ENCODE peak calls at places on chromosome 6, in four cellular contexts. J is endothelial cell of umbilical vein, K is stomach, C is transverse colon. O is an unnamed sample.

GRCh38 chr6:56693246-56693607 is 50.5 kb upstream of the DST start:
- DNase-seq in K (peak; percentile 74), J (no peak), C (peak; percentile 88), O (peak; percentile 93)

GRCh38 chr6:33762713-33763112 is 16.0 kb upstream of the IP6K3 start:
- DNase-seq in J (no peak), C (no peak), K (no peak), O (no peak)

GRCh38 chr6:108594640-108595039 is 33.9 kb downstream of the FOXO3 start:
- DNase-seq in C (no peak), K (peak; percentile 88), J (no peak), O (no peak)

GRCh38 chr6:170210026-170210390 is 80.9 kb downstream of the DLL1 start:
- DNase-seq in K (peak; percentile 7), J (no peak), C (no peak), O (peak; percentile 16)

GRCh38 chr6:133587396-133587795 is 301.5 kb upstream of the TCF21 start:
- DNase-seq in C (no peak), K (no peak), J (no peak), O (no peak)

GRCh38 chr6:72151742-72152141 is 265.4 kb downstream of the RIMS1 start:
- DNase-seq in C (no peak), K (no peak), J (no peak), O (no peak)

GRCh38 chr6:166476061-166476591 is 93.4 kb upstream of the MPC1 start:
- DNase-seq in J (no peak), K (no peak), C (no peak), O (no peak)

GRCh38 chr6:41430875-41431274 is 95.5 kb downstream of the NCR2 start:
- DNase-seq in C (no peak), K (no peak), J (no peak), O (no peak)

GRCh38 chr6:63464060-63464459 is 108.2 kb upstream of the LOC128125822 start:
- DNase-seq in C (no peak), K (no peak), J (no peak), O (no peak)

GRCh38 chr6:63456734-63457133 is 115.5 kb upstream of the LOC128125822 start:
- DNase-seq in C (no peak), K (no peak), J (no peak), O (no peak)

GRCh38 chr6:63460971-63461370 is 111.3 kb upstream of the LOC128125822 start:
- DNase-seq in C (no peak), J (no peak), K (no peak), O (no peak)

DNA sequence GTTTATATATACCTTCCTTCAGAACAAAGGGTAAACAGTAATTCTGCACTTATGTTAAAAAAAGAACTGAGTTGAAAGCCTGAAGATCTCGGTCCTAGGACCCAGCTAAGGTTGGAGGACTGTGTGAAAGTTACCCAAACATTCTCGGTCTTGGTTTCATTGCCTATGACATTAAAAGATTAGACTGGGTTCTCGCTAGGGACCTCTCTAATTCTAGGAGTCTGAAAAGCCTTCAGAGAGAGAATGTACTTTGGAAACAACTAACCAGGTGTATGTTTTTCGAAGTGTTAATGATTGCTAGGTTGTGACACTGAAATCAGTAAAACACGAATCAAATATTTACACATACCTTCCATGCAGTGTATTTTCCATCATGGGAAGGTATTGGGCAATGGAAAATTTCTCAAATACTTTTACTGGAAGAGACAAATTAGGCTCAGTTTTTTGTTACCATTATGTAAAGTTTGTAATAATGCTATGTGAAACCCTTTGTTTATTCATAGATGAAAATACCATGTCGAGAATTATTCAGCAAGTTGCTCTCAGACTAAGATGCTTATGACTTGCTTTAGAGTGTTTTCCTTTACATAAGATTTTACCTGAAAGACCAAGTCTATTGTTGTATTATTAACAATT is 113.7 kb upstream of the LOC128125822 start:
- DNase-seq in C (no peak), K (no peak), J (no peak), O (no peak)
- TF ChIP-seq POLR2AphosphoS5 in C (peak; percentile 67), K (peak; percentile 33), J (no peak), O (no peak)

GRCh38 chr6:162245831-162246230 is 481.7 kb downstream of the PRKN start:
- DNase-seq in K (no peak), C (no peak), J (no peak), O (no peak)

GRCh38 chr6:162251257-162251656 is 476.3 kb downstream of the PRKN start:
- DNase-seq in K (no peak), J (no peak), C (no peak), O (no peak)

GRCh38 chr6:162249907-162250642 is 477.5 kb downstream of the PRKN start:
- DNase-seq in J (no peak), C (no peak), K (no peak), O (no peak)
- H3K36me3 ChIP-seq in J (no peaks in the 10 kb centered on the region), C (no peaks in the 10 kb centered on the region), K (no peaks in the 10 kb centered on the region), O (no peaks in the 10 kb centered on the region)

GRCh38 chr6:13395272-13396237 is 67.2 kb upstream of the TBC1D7 start:
- DNase-seq in K (peak; percentile 92), J (peak; percentile 100), C (peak; percentile 81), O (no peak)
- H3K4me3 ChIP-seq in K (peak overlapping the region; percentile 6), J (no peak overlapping the region), C (no peak overlapping the region), O (no peak overlapping the region)

GRCh38 chr6:85677243-85677956 is 34.7 kb upstream of the SYNCRIP start:
- DNase-seq in K (no peak), J (peak; percentile 49), C (no peak), O (no peak)

GRCh38 chr6:85676086-85676729 is 33.5 kb upstream of the SYNCRIP start:
- DNase-seq in K (no peak), C (no peak), J (peak; percentile 30), O (no peak)

GRCh38 chr6:85674604-85675003 is 31.9 kb upstream of the SYNCRIP start:
- DNase-seq in K (no peak), J (no peak), C (no peak), O (no peak)

GRCh38 chr6:85673198-85674139 is 30.8 kb upstream of the SYNCRIP start:
- DNase-seq in C (no peak), J (no peak), K (no peak), O (no peak)

DNA sequence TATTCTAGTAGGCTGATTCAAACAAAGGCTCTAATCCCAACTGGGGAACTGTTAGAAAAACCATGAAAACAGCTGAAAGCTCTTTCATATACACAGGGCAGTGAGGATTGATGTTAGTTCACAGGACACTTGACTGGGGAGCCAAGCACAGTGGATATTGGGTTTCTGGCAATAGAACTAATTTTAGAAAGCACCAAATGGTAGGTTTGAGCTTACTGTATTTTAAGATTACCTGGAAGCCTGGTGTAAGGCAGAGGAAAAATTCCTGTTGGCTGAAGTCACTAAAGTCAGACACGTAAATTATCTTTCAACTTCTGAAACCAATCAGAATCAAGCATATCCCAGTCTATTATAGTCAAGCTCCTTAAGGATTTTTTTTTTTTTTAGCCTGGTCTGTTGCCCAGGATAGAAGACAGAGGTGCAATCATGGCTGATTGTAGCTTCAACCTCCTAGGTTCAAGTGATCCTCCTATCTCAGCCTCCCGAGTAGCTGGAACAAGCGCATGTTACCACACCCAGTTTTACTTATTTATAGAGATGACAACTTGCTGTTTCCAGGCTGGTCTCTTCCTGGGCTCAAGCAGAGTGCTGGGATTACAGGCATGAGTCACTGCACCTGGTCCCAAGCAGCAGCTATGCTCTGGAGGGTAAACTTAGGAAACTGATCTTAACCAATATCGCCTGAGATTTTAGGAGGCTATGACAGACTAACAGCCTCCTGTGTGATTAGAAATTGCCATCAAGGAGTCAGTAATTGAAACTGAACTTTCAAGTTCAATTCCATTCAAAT is 32.5 kb upstream of the SYNCRIP start:
- DNase-seq in K (no peak), J (peak; percentile 46), C (peak; percentile 23), O (no peak)
- TF ChIP-seq POLR2AphosphoS5 in K (no peak), J (peak; percentile 61), C (peak; percentile 34), O (no peak)

DNA sequence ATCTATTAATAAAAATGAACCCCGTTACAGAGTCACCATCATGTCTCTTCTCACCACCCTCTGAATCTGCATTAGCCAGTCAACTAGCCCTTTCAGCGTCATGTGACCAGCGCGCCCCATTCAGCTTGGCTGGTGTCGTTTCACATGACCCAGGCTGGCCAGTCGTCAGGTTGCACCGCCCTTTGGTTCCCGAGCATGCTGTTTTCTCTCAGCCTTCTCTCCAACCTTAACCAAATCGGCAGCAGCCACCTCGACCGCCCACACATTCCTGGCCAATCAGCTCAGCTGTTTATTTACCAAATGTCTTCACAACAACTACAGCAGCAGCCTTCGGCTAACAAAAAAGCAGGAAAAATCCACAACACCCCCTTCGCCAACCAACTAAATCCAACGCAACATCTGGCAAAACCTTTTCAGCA is 5.6 kb downstream of the SRSF3 start:
- DNase-seq in C (no peak), J (no peak), K (peak; percentile 63), O (peak; percentile 40)
- H3K36me3 ChIP-seq in C (no peaks in the 10 kb centered on the region), J (peaks cover 66% of the 10 kb centered on the region), K (peaks cover 85% of the 10 kb centered on the region), O (peaks cover 13% of the 10 kb centered on the region)

GRCh38 chr6:159043236-159043635 is 1.6 kb downstream of the TAGAP start:
- DNase-seq in C (no peak), J (no peak), K (no peak), O (no peak)

GRCh38 chr6:159042824-159043181 is 2.0 kb downstream of the TAGAP start:
- DNase-seq in J (no peak), K (no peak), C (no peak), O (no peak)

GRCh38 chr6:159043986-159044385 is 805 bp downstream of the TAGAP start:
- DNase-seq in J (no peak), C (no peak), K (no peak), O (no peak)

GRCh38 chr6:159041181-159041580 is 3.6 kb downstream of the TAGAP start:
- DNase-seq in C (no peak), J (no peak), K (no peak), O (no peak)

DNA sequence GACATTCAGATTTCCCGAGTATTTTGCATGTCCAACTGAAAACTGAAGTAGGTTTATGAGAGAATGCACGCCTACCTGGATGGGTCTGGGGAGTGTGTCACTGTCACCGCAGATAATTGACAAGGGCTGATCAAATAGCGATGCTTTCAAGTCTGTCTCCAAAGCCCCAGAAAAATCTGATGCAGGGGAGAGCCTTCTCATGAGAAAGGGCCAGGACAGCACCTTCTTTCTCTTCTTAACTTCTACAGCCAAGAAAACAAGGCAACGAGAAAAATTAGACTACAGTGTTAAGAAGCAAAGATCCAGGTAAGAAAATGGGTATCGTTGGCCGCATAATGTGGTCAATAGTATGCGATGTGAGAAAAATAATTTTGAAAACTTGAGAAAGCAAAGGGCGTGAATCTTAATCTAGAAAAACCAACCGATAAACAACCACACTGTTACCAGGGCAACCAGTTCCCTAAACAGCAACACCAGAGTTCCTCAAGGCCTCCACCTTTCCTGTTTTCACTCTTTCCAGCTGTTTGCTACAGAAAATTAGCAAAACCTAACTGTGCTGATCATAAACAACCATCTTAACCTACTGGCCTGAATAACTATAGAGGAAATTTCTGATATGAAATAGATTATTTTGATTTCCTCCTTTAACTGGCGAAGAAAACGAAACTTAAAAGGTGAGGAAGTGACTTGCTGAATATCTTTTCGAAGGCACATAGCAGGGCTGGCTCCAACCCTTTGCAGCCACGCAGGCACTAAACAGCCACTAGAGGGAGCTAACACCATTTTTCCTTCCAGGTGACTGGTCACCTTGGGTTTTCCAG is 2.6 kb downstream of the TAGAP start:
- DNase-seq in C (peak; percentile 79), K (peak; percentile 77), J (peak; percentile 73), O (peak; percentile 72)
- H3K4me3 ChIP-seq in C (peak overlapping the region; percentile 45), K (peak overlapping the region; percentile 39), J (no peak overlapping the region), O (peak overlapping the region; percentile 23)

GRCh38 chr6:31631681-31632278 is 11.3 kb downstream of the PRRC2A start:
- DNase-seq in J (no peak), K (no peak), C (no peak), O (no peak)
- TF ChIP-seq POLR2AphosphoS5 in J (no peak), K (no peak), C (no peak), O (no peak)

DNA sequence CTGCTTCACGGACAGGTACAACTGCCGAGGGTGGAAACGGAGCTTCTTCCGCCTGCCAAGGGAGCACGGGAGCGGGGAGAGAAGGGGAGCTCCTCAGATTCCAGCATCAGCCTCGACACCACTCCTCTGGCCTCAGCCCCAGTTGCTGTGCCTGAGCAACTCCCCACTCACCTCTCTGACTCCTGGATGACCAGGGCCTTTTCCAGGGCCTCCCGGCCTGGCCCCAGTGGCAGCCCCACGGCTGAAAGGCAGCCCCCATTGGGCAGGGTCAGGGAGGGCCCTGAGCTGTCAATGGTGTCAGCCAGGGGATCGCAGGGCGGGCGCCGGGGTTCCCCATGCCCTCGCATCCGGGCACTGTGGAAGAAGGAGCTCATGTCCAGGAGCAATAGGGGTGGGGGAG is 8.8 kb upstream of the SLC44A4 start:
- DNase-seq in C (no peak), K (no peak), J (no peak), O (no peak)
- H3K36me3 ChIP-seq in C (peaks cover 7% of the 10 kb centered on the region), K (peaks cover 98% of the 10 kb centered on the region), J (peaks cover 8% of the 10 kb centered on the region), O (peaks cover 24% of the 10 kb centered on the region)